ENCODE peak calls at places on chromosomes 6 and 20, in ten cellular contexts. B, M, T, G, W, U, I, P, Q and N are unnamed samples.

GRCh38 chr6:145557474-145557873 is 177.8 kb downstream of the EPM2A start:
- DNase-seq in Q (no peak), P (no peak), U (no peak), M (no peak), T (no peak), W (no peak), B (no peak), G (no peak), I (no peak), N (no peak)

GRCh38 chr6:18997375-18997826 is 610.3 kb downstream of the RNF144B start:
- DNase-seq in Q (no peak), T (no peak), M (no peak), I (no peak), W (peak), U (peak), P (no peak), G (peak), B (peak), N (peak)

GRCh38 chr20:24657211-24657610 is 187.8 kb downstream of the SYNDIG1 start:
- DNase-seq in M (no peak), P (no peak), B (no peak), W (no peak), G (no peak), Q (no peak), U (no peak), I (no peak), T (peak), N (peak)

GRCh38 chr6:140245641-140246040 is 871.2 kb upstream of the CITED2 start:
- DNase-seq in T (no peak), W (no peak), G (no peak), P (no peak), M (no peak), U (no peak), I (no peak), Q (no peak), B (no peak), N (no peak)

GRCh38 chr6:134152767-134153485 is 100.5 kb upstream of the SLC2A12 start:
- DNase-seq in I (no peak), B (no peak), M (no peak), G (no peak), Q (no peak), P (no peak), W (no peak), T (no peak), U (peak), N (no peak)

GRCh38 chr20:25863536-25864325 is 167.1 kb upstream of the ZNF337 start:
- DNase-seq in B (no peak), P (no peak), W (no peak), U (no peak), I (no peak), G (no peak), T (peak), M (no peak), Q (no peak), N (peak)

GRCh38 chr6:113447088-113447831 is 409.9 kb upstream of the MARCKS start:
- DNase-seq in I (peak), B (peak), M (no peak), Q (peak), G (no peak), W (no peak), T (no peak), U (no peak), P (no peak), N (peak)

GRCh38 chr6:13664703-13665352 is 46.8 kb downstream of the RANBP9 start:
- DNase-seq in M (no peak), B (no peak), I (no peak), T (no peak), W (no peak), U (no peak), P (no peak), Q (no peak), G (no peak), N (no peak)

GRCh38 chr20:61436674-61437279 is 184.7 kb downstream of the CDH4 start:
- DNase-seq in T (no peak), W (no peak), U (no peak), B (no peak), Q (no peak), G (no peak), P (no peak), I (peak), M (peak), N (peak)

GRCh38 chr6:51028271-51028670 is 209.6 kb downstream of the TFAP2B start:
- DNase-seq in W (no peak), M (no peak), T (no peak), I (no peak), G (no peak), Q (no peak), U (no peak), B (peak), P (no peak), N (no peak)

GRCh38 chr20:60011512-60012507 is 53.6 kb downstream of the CDH26 start:
- DNase-seq in W (no peak), M (no peak), G (no peak), B (no peak), I (peak), U (no peak), T (no peak), Q (no peak), P (no peak), N (no peak)

GRCh38 chr6:126337323-126337722 is 2.6 kb upstream of the CENPW start:
- DNase-seq in T (no peak), B (no peak), I (peak), U (no peak), G (no peak), M (no peak), W (peak), Q (no peak), P (no peak), N (peak)

GRCh38 chr20:32539817-32540675 is 45.1 kb downstream of the NOL4L start:
- DNase-seq in P (no peak), T (no peak), W (no peak), B (no peak), M (no peak), Q (no peak), U (peak), I (no peak), G (peak), N (no peak)

GRCh38 chr6:10425973-10426780 is 11.3 kb upstream of the TFAP2A start:
- DNase-seq in B (peak), Q (no peak), W (peak), U (no peak), M (no peak), P (no peak), G (peak), T (no peak), I (no peak), N (no peak)

GRCh38 chr6:137738197-137738596 is 128.9 kb upstream of the TNFAIP3 start:
- DNase-seq in P (no peak), B (peak), T (no peak), W (no peak), U (no peak), I (no peak), G (no peak), Q (no peak), M (no peak), N (peak)

GRCh38 chr6:156999762-157000161 is 222.6 kb downstream of the ARID1B start:
- DNase-seq in U (no peak), T (no peak), P (no peak), Q (no peak), W (no peak), M (no peak), I (no peak), G (no peak), B (no peak), N (no peak)

GRCh38 chr20:35838213-35838612 is 66.4 kb downstream of the PHF20 start:
- DNase-seq in P (no peak), G (no peak), Q (no peak), M (no peak), U (no peak), I (no peak), T (no peak), B (no peak), W (no peak), N (no peak)